ENCODE peak calls at places on chromosomes 12 and 14, in six cellular contexts. F is heart right ventricle; N is thyroid gland; I is CD8-positive, alpha-beta T cell; Z is iPS DF 6.9; S is astrocyte. B is an unnamed sample. For H3K36me3 and H3K4me1, the result is how much of the 10 kb centered on the place peaks cover.

GRCh38 chr14:94751956-94752355 is 18.0 kb downstream of the GSC start:
- DNase-seq in F (no peak), N (no peak), I (no peak), Z (no peak), S (no peak), B (no peak)

GRCh38 chr12:17216156-17216555 is 610.2 kb upstream of the LMO3 start:
- DNase-seq in F (no peak), N (no peak), I (no peak), Z (no peak), S (no peak), B (no peak)

GRCh38 chr12:120350576-120351350 is 18.2 kb downstream of the MSI1 start:
- DNase-seq in F (no peak), N (no peak), I (no peak), Z (no peak), S (no peak), B (peak)

GRCh38 chr14:102264775-102265174 is 40.2 kb downstream of the MOK start:
- DNase-seq in F (peak), N (no peak), I (no peak), Z (no peak), S (no peak), B (no peak)

GRCh38 chr14:85233756-85234545 is 296.0 kb upstream of the FLRT2 start:
- DNase-seq in F (no peak), N (no peak), I (no peak), Z (no peak), S (peak), B (no peak)

GRCh38 chr14:105532111-105532623 is 5.8 kb downstream of the TMEM121 start:
- DNase-seq in F (no peak), N (no peak), I (no peak), Z (no peak), S (no peak), B (peak)

GRCh38 chr14:100584056-100585031 is 2.9 kb downstream of the BEGAIN start:
- DNase-seq in F (no peak), N (no peak), I (no peak), Z (no peak), S (no peak), B (peak)

GRCh38 chr14:100382106-100382455 is 58.9 kb downstream of the SLC25A47 start:
- DNase-seq in F (no peak), N (no peak), I (no peak), Z (no peak), S (no peak), B (no peak)

GRCh38 chr14:105864116-105864515 is 337.7 kb downstream of the TMEM121 start:
- DNase-seq in F (no peak), N (no peak), I (no peak), Z (no peak), S (no peak), B (no peak)

GRCh38 chr14:89953602-89954001 is 928 bp downstream of the EFCAB11 start:
- DNase-seq in F (no peak), N (no peak), I (no peak), Z (no peak), S (no peak), B (no peak)

GRCh38 chr14:92690171-92691011 is 58.0 kb downstream of the LGMN start:
- DNase-seq in F (no peak), N (peak), I (no peak), Z (no peak), S (peak), B (peak)

GRCh38 chr14:93430319-93430801 is 379 bp upstream of the UNC79 start:
- DNase-seq in F (no peak), N (peak), I (no peak), Z (peak), S (peak), B (no peak)

GRCh38 chr14:61525293-61526011 is 169.9 kb upstream of the HIF1A start:
- DNase-seq in F (peak), N (peak), I (peak), Z (no peak), S (peak), B (peak)

DNA sequence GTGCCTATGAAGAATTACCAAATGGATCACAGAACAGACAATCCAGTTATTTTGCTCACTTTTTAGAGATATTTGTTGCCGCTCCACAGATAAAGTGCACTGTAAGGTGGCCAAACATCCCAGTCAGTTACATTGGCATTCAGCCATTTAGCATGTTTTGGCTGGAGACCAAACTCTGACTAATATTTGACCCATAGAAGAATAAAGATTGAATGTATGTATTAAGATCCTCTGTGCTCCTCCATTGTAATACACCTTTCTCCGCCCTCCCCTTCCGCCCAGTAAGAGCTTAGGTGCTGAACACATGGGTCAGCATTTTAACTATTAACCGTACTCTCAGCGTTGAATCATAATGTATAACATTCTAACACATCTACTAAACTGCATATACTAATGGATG is 163.4 kb downstream of the ANO6 start:
- DNase-seq in F (no peak), N (no peak), I (no peak), Z (no peak), S (no peak), B (no peak)
- H3K4me3 ChIP-seq in F (no peak), N (no peak), I (no peak), Z (no peak), S (no peak), B (no peak)

GRCh38 chr12:57513266-57513665 is 7.0 kb downstream of the DDIT3 start:
- DNase-seq in F (no peak), N (no peak), I (no peak), Z (no peak), S (no peak), B (no peak)

GRCh38 chr12:57512665-57513064 is 7.6 kb downstream of the DDIT3 start:
- DNase-seq in F (no peak), N (no peak), I (no peak), Z (no peak), S (no peak), B (no peak)

GRCh38 chr12:57514720-57515467 is 5.4 kb downstream of the DDIT3 start:
- DNase-seq in F (no peak), N (no peak), I (no peak), Z (no peak), S (no peak), B (no peak)

GRCh38 chr12:57511161-57511560 is 9.2 kb downstream of the DDIT3 start:
- DNase-seq in F (no peak), N (no peak), I (no peak), Z (no peak), S (no peak), B (no peak)

GRCh38 chr12:57511588-57512325 is 8.6 kb downstream of the DDIT3 start:
- DNase-seq in F (no peak), N (no peak), I (no peak), Z (no peak), S (no peak), B (no peak)
- H3K36me3 ChIP-seq in F (under half), N (under half), I (half or more), Z (under half), S (under half), B (half or more)

GRCh38 chr12:93419388-93420034 is 22.2 kb downstream of the UBE2N start:
- DNase-seq in F (no peak), N (no peak), I (no peak), Z (no peak), S (peak), B (no peak)
- H3K4me1 ChIP-seq in F (under half), N (under half), I (under half), Z (under half), S (under half), B (under half)

DNA sequence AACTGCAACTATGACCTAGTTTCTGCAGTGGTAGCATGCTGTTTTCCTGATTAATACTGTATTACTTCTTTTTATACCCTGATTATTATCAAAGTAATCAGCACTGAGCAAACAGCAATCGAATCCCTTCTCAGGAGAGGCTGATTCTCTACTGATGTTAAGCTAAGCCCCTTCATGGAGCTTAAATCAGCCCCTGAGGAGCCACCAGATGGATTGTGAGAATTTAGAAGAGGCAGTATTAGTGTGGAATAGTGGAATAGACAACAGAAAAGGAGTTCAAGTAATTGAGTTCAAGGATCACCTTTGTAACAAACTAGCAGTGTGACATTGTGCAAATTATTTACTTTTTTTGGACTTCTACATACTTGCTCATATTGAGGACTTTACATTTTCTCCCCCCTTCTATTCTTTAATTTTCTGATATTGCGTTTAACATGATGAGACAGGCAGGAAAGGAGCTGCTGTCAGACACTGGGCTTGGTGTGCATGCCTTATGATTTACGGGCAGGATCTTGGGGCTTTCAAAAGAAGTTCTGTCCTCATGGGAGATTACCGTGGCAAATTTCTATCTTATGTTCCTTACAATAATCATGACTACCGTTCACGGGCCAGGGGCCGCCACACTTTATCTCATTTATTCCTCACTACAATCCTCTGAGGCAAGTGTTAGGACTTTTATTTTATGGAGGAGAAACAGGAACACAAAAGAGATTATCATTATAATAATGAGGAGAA is 68.0 kb downstream of the PTPRR start:
- DNase-seq in F (no peak), N (no peak), I (no peak), Z (no peak), S (no peak), B (no peak)
- H3K4me3 ChIP-seq in F (no peak), N (no peak), I (no peak), Z (no peak), S (no peak), B (no peak)

DNA sequence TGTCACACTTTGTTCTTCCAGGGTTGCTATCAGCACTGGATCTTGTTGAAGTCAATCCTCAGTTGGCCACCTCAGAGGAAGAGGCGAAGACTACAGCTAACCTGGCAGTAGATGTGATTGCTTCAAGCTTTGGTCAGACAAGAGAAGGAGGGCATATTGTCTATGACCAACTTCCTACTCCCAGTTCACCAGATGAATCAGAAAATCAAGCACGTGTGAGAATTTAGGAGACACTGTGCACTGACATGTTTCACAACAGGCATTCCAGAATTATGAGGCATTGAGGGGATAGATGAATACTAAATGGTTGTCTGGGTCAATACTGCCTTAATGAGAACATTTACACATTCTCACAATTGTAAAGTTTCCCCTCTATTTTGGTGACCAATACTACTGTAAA is 23.7 kb downstream of the VTI1B start:
- DNase-seq in F (no peak), N (no peak), I (no peak), Z (no peak), S (peak), B (no peak)
- H3K36me3 ChIP-seq in F (under half), N (under half), I (half or more), Z (under half), S (under half), B (half or more)

GRCh38 chr14:22541721-22542120 is 47.3 kb downstream of the DAD1 start:
- DNase-seq in F (no peak), N (no peak), I (no peak), Z (no peak), S (no peak), B (no peak)
- H3K4me1 ChIP-seq in F (under half), N (under half), I (half or more), Z (under half), S (under half), B (under half)

GRCh38 chr12:32033411-32033810 is 73.2 kb upstream of the BICD1 start:
- DNase-seq in F (no peak), N (peak), I (no peak), Z (no peak), S (no peak), B (no peak)
- H3K4me3 ChIP-seq in F (no peak), N (no peak), I (no peak), Z (no peak), S (no peak), B (no peak)

DNA sequence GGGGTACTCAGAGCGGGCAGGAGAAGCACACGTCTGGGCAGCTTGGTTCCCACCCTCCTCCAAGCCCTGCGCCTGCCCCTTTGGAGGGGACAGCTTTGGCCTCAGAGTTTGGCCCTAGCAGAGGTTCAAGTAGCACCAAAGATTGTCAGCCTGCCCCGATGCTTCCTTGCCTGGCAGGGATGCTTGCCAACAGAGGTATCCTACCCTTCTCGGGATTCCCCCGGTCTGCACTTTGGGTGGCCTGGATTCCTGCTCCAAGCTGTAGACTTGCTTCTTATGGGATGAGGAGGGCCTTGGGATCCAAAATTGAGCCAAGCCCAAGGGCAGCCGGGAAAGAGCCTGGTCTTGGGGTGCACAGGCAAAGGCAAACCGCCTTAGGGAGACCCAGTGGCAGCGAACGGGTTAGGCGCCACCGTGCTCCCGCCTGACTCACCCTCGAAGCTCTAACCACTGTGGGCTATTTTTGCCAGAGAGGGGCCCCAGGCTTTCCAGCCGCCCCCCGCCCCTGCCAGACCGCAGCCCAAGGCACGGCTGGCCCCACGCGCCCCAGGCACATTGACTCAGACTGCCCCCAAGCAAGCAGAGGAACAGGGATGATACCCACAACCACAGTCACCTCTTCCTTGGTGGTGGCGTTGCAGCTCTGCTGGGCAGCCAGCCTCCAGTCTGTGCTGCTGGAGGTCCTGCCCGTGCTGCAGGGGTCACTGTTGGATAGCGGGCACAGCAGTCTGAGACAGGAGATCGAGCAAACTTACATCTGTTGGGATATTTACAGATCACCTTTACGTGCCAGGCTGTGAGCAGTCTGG is 882 bp upstream of the WNT10B start:
- DNase-seq in F (no peak), N (no peak), I (peak), Z (no peak), S (peak), B (no peak)
- H3K36me3 ChIP-seq in F (under half), N (under half), I (under half), Z (under half), S (under half), B (under half)

GRCh38 chr14:77931441-77931840 is 131.5 kb downstream of the ADCK1 start:
- DNase-seq in F (no peak), N (no peak), I (no peak), Z (no peak), S (no peak), B (no peak)
- H3K4me1 ChIP-seq in F (under half), N (under half), I (under half), Z (under half), S (under half), B (under half)

GRCh38 chr12:118190266-118190665 is 54.3 kb downstream of the PEBP1 start:
- DNase-seq in F (no peak), N (no peak), I (no peak), Z (no peak), S (peak), B (no peak)
- H3K4me3 ChIP-seq in F (peak), N (no peak), I (no peak), Z (no peak), S (peak), B (peak)